ENCODE peak calls at places on chromosomes 3 and 15, in seven cellular contexts. G is fibroblast of lung, C is H1, H is PC-3, N is GM23338, K is keratinocyte, X is A673. U is an unnamed sample.

GRCh38 chr3:192795021-192795420 is 67.7 kb upstream of the FGF12 start:
- DNase-seq in G (peak; percentile 80), N (no peak), X (no peak), H (no peak), K (no peak), C (no peak), U (no peak)

GRCh38 chr3:196603683-196604082 is 35.2 kb downstream of the FBXO45 start:
- DNase-seq in G (no peak), N (no peak), K (no peak), H (no peak), C (peak; percentile 27), X (no peak), U (no peak)

GRCh38 chr3:11238880-11239279 is 33.3 kb upstream of the ATG7 start:
- DNase-seq in X (no peak), N (no peak), G (peak; percentile 99), C (no peak), H (peak; percentile 96), K (peak; percentile 73), U (peak; percentile 93)

GRCh38 chr15:73345658-73346057 is 23.1 kb downstream of the HCN4 start:
- DNase-seq in N (no peak), X (no peak), G (no peak), C (no peak), H (no peak), K (no peak), U (no peak)

GRCh38 chr15:68508485-68509189 is 70.2 kb upstream of the CORO2B start:
- DNase-seq in X (no peak), H (no peak), N (no peak), K (no peak), C (peak; percentile 40), G (no peak), U (no peak)

GRCh38 chr3:77392181-77392580 is 352.3 kb downstream of the ROBO2 start:
- DNase-seq in G (no peak), C (no peak), K (no peak), X (no peak), N (no peak), H (no peak), U (no peak)

GRCh38 chr3:45366305-45366704 is 22.1 kb upstream of the LARS2 start:
- DNase-seq in G (no peak), C (no peak), H (no peak), N (no peak), X (no peak), K (no peak), U (no peak)

GRCh38 chr3:54874816-54875556 is 52.9 kb downstream of the LRTM1 start:
- DNase-seq in G (no peak), H (no peak), X (no peak), K (no peak), C (no peak), N (no peak), U (no peak)

GRCh38 chr15:90271459-90272166 is 6.1 kb downstream of the NGRN start:
- DNase-seq in K (no peak), X (no peak), H (no peak), N (no peak), G (no peak), C (no peak), U (no peak)

GRCh38 chr3:161197855-161198836 is 23.0 kb upstream of the NMD3 start:
- DNase-seq in G (peak; percentile 58), N (no peak), K (no peak), C (no peak), H (peak; percentile 53), X (no peak), U (no peak)

GRCh38 chr15:48493084-48493762 is 152.3 kb downstream of the FBN1 start:
- DNase-seq in N (no peak), H (peak; percentile 44), K (no peak), X (no peak), G (peak; percentile 97), C (no peak), U (peak; percentile 73)

GRCh38 chr15:59190291-59190690 is 16.4 kb upstream of the LDHAL6B start:
- DNase-seq in G (peak; percentile 35), X (no peak), C (no peak), K (no peak), N (no peak), H (no peak), U (no peak)

DNA sequence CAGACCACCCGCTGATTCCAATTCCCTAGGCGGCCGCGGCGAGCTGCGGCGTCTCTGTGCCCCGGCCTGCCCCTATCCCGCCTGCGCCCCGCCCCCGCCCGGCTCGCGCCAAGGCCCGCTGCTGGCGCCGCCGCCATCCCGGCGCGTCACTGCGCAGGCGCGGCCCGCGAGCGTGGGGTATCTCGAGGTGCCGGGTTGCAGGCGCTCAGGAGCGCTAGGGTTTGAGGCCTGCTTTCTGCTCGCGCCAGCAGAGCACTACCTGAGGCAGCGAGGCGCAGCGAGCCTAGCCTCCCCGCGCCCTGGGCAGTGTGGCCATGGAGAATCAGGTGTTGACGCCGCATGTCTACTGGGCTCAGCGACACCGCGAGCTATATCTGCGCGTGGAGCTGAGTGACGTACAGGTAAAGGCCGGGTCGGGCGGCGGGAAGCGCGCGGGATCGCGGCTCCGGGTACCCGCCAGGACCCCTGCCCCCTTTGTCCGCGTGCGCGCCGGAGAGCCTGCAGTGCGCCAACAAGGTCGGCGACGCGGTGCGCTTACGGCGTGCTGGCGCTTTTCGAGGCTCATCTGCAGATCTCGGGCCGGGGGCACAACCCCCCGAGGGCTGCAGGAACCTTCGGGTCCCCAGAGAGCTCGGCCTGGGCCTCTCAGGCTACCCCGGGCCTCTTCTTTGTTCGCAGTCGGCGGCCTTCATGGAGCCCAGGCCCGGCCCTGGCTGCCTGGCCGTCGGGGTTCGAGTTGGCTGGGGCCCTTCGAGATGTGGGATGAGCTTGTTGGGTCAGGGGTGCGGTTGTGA is at the start of gene HACD3:
- DNase-seq in N (peak; percentile 92), K (no peak), C (peak; percentile 96), H (peak; percentile 77), G (peak; percentile 70), X (peak; percentile 96), U (peak; percentile 73)
- TF ChIP-seq EZH2 in N (no peak), K (no peak), C (no peak), H (no peak), G (no peak), X (no peak), U (no peak)

GRCh38 chr3:146222204-146223046 is 28.5 kb downstream of the PLSCR4 start:
- DNase-seq in G (peak; percentile 48), N (peak; percentile 52), C (no peak), K (no peak), X (no peak), H (peak; percentile 73), U (no peak)
- TF ChIP-seq CTCF in G (no peak), N (no peak), C (peak; percentile 37), K (no peak), X (no peak), H (peak; percentile 57), U (no peak)

GRCh38 chr3:27712136-27713065 is 9.7 kb downstream of the EOMES start:
- DNase-seq in G (peak; percentile 67), C (peak; percentile 72), X (peak; percentile 86), K (no peak), H (peak; percentile 84), N (peak; percentile 89), U (peak; percentile 60)

GRCh38 chr3:27714692-27715453 is 7.2 kb downstream of the EOMES start:
- DNase-seq in G (no peak), C (peak; percentile 74), N (peak; percentile 80), X (no peak), K (no peak), H (peak; percentile 39), U (no peak)

GRCh38 chr3:27714101-27714526 is 8.0 kb downstream of the EOMES start:
- DNase-seq in K (no peak), N (peak; percentile 72), X (no peak), H (no peak), G (no peak), C (no peak), U (no peak)

GRCh38 chr3:27713066-27713400 is 9.1 kb downstream of the EOMES start:
- DNase-seq in G (no peak), C (no peak), X (no peak), K (no peak), N (no peak), H (peak; percentile 26), U (no peak)

GRCh38 chr3:27713435-27713880 is 8.7 kb downstream of the EOMES start:
- DNase-seq in H (peak; percentile 16), C (peak; percentile 61), X (no peak), N (peak; percentile 67), G (no peak), K (no peak), U (no peak)
- TF ChIP-seq EZH2 in H (no peak), C (peak; percentile 93), X (peak; percentile 12), N (peak; percentile 94), G (peak; percentile 49), K (peak; percentile 56), U (no peak)

DNA sequence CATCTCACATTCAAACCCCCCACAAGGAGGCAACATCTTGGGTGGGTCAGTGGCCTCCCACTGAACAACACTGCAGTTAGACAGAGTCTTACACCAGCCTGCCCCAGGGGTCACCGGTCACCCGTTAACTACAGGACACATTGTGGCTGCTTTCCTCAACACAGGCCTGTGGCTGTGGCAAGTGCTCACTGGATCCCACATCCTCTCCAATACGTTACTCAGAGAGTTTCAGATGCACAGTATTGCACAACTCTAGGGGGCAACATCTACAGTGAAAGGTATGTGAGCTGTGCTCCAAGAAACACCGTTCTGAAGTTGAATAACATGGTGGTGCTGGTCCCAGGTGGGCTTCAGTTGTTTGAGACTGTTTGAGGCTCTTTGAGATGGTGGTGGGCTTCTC is 41.0 kb downstream of the CTDSPL start:
- DNase-seq in N (no peak), K (no peak), H (no peak), X (no peak), C (no peak), G (no peak), U (no peak)
- TF ChIP-seq CTCF in N (no peak), K (no peak), H (no peak), X (no peak), C (no peak), G (no peak), U (no peak)

GRCh38 chr3:158103956-158104338 is 2.3 kb downstream of the SHOX2 start:
- DNase-seq in N (peak; percentile 58), C (peak; percentile 61), K (no peak), G (no peak), H (no peak), X (no peak), U (no peak)
- TF ChIP-seq EZH2 in N (peak; percentile 92), C (peak; percentile 93), K (peak; percentile 24), G (no peak), H (no peak), X (no peak), U (no peak)

GRCh38 chr15:94164202-94164807 is 67.1 kb upstream of the MCTP2 start:
- DNase-seq in N (peak; percentile 82), X (peak; percentile 76), H (peak; percentile 78), K (peak; percentile 17), G (peak; percentile 2), C (peak; percentile 82), U (peak; percentile 59)

GRCh38 chr15:94168250-94168649 is 63.1 kb upstream of the MCTP2 start:
- DNase-seq in G (no peak), N (peak; percentile 70), X (no peak), K (no peak), C (no peak), H (peak; percentile 16), U (no peak)

GRCh38 chr15:94162946-94163345 is 68.4 kb upstream of the MCTP2 start:
- DNase-seq in C (no peak), N (no peak), G (no peak), X (no peak), K (no peak), H (no peak), U (no peak)
- TF ChIP-seq CTCF in C (no peak), N (no peak), G (no peak), X (no peak), K (no peak), H (no peak), U (no peak)